ENCODE peak calls at places on chromosomes 16 and 17, in four cellular contexts. C is GM12878, E is K562, W is GM12891. A is an unnamed sample.

GRCh38 chr16:55703003-55704001 is 47.5 kb downstream of the SLC6A2 start:
- DNase-seq in C (no peak), E (peak; percentile 21), W (no peak), A (peak; percentile 45)

GRCh38 chr16:22634913-22635312 is 124.2 kb downstream of the NPIPB5 start:
- DNase-seq in C (no peak), E (no peak), W (no peak), A (no peak)

GRCh38 chr16:15507299-15507958 is 73.0 kb downstream of the BMERB1 start:
- DNase-seq in C (no peak), E (no peak), W (no peak), A (no peak)

GRCh38 chr17:17724307-17724921 is 43.2 kb downstream of the RAI1 start:
- DNase-seq in C (no peak), E (no peak), W (peak; percentile 80), A (no peak)

GRCh38 chr16:74224828-74225227 is 71.8 kb upstream of the PSMD7 start:
- DNase-seq in C (no peak), E (no peak), W (no peak), A (no peak)

GRCh38 chr17:64252831-64253230 is 10.2 kb downstream of the TEX2 start:
- DNase-seq in C (no peak), E (no peak), W (no peak), A (no peak)

GRCh38 chr17:33310296-33310695 is 17.2 kb upstream of the ASIC2 start:
- DNase-seq in C (no peak), E (no peak), W (no peak), A (no peak)

GRCh38 chr17:55402374-55402773 is 19.3 kb downstream of the MMD start:
- DNase-seq in C (no peak), E (peak; percentile 19), W (no peak), A (no peak)

GRCh38 chr17:1087381-1088241 is 90.7 kb downstream of the TIMM22 start:
- DNase-seq in C (no peak), E (peak; percentile 81), W (no peak), A (no peak)

GRCh38 chr17:45841883-45842525 is 2.7 kb upstream of the SPPL2C start:
- DNase-seq in C (no peak), E (no peak), W (no peak), A (no peak)

GRCh38 chr17:65876985-65877384 is 314.9 kb downstream of the CEP112 start:
- DNase-seq in C (no peak), E (no peak), W (no peak), A (no peak)

GRCh38 chr16:50467943-50468748 is 80.0 kb upstream of the NKD1 start:
- DNase-seq in C (no peak), E (peak; percentile 83), W (no peak), A (no peak)

GRCh38 chr17:62919388-62919787 is 46.6 kb upstream of the TANC2 start:
- DNase-seq in C (no peak), E (peak; percentile 58), W (no peak), A (no peak)

GRCh38 chr17:76994237-76994637 is 126.0 kb downstream of the MGAT5B start:
- DNase-seq in C (no peak), E (no peak), W (no peak), A (no peak)

GRCh38 chr16:65936096-65936495 is 430.4 kb upstream of the CDH5 start:
- DNase-seq in C (no peak), E (no peak), W (no peak), A (no peak)

GRCh38 chr16:65122974-65123845 is 1.3 kb upstream of the CDH11 start:
- DNase-seq in C (no peak), E (no peak), W (no peak), A (no peak)

GRCh38 chr16:85840801-85841200 is 41.3 kb downstream of the COX4I1 start:
- DNase-seq in C (no peak), E (no peak), W (no peak), A (no peak)

GRCh38 chr16:17447273-17447672 is 23.5 kb downstream of the XYLT1 start:
- DNase-seq in C (no peak), E (no peak), W (no peak), A (no peak)

GRCh38 chr16:28984619-28985135 is at the start of gene LAT:
- DNase-seq in C (no peak), E (no peak), W (no peak), A (peak; percentile 68)

GRCh38 chr17:3003401-3004149 is 59.8 kb downstream of the OR1D5 start:
- DNase-seq in C (peak; percentile 32), E (no peak), W (peak; percentile 58), A (peak; percentile 73)

GRCh38 chr16:86761117-86761971 is 183.0 kb downstream of the FOXL1 start:
- DNase-seq in C (no peak), E (peak; percentile 79), W (peak; percentile 51), A (no peak)

DNA sequence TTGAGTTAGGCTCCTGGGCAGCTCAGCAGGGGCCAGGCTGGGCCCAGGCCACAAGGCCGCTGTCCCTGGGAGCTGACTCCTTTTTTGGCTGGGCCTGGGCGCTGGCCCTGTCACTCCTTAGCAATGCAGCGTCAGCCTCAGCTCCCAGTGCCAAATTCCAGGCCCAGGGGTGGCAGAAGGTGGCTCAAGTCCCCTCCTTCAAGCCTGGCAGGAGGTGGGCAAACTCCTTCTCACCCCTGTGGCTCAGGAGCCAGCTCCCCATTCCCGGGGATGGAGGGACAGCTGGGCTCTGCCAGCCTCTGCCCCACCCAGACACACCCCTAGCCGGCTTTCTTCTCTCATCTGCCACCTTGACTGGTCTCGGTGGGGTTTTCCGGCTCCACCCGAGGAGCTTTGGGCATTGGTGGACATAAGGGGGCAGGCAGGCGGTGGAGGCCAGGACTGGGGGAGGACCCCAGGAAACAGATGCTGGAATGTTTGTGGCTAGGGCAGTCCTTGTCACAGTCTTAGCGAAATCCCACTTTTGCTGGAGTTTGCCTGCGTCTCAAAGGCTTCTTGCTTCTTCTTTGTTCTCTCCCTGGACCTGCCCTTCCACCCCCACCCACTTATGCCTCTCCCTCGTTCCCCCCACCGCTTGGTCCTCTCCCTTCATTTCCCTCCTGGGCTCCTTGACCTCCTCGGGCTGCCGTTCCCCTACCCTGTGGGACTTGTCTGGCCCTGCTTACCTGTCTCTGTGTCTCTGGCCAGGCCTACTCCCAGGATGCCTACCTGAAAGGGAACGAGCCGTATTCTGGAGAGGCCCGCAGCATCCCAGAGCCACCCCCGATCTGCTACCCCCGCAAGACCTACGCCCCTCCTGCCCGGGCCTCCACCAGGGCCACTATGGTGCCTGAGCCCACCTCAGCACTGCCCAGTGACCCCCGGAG is 37.4 kb downstream of the ARHGAP23 start:
- DNase-seq in C (no peak), E (peak; percentile 26), W (no peak), A (no peak)
- TF ChIP-seq SPI1 in C (no peak), E (no peak), W (no peak), A (no peak)

DNA sequence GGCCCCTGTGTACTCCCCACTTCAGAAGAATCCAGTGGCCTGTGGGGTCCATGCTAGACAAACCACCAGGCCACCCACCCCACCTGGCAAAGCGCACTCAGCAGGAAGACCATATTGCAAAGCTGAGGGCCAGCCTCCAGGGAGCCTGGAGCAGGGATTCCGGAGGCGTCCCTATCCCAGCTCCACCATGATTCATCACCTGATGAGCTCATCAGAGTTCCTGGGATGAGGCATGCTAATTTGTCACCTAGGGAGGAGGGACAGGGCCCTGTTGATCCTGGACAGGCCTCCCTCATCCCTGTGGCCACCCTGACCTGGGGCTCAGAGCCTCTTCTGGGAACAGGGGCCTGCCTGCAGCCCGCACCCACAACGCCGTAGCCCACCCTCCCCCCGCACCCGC is 131.6 kb upstream of the PLCG2 start:
- DNase-seq in C (no peak), E (peak; percentile 59), W (no peak), A (no peak)
- TF ChIP-seq POLR2AphosphoS5 in C (no peak), E (no peak), W (no peak), A (no peak)

GRCh38 chr17:82003411-82004381 is 19.0 kb downstream of the CENPX start:
- DNase-seq in C (no peak), E (no peak), W (no peak), A (no peak)
- TF ChIP-seq SPI1 in C (no peak), E (no peak), W (no peak), A (no peak)

DNA sequence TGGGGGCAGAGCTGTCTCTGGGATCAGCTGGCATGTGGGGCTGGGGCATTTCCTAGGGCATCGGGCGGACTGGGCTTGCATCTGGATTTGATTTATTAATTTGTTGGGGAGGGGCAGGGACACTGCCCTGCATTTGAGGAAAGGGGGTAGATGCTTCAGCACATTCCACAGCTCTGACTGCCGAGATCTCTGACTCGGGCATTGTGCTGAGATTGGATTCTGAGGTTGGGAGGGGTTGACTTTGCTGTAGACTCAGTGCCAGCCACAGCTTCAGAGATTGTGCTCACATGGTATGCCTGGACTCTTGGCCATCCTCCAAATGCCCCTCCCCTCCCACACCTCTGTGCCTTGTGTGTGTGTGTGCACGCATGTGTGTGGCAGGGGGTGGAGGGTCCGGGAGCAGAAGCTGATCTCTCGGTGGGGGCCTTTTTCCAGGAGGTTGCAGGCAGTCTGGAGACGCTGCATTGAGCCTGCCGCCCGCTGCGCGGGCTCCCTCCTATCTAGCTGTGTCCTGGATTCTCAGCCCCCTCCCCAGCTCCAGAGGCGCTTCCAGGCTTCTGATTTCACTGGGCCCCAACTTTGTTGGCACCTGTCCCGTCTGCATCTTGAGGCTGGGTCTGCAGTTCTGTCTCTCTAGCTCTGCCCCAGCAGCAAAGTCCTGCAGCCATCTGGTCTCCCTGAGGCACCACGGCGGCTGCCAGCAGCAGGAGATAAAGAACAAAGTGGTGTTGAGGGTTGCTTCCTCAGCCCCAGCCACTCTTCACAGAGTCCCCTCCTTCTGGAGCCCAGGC is 14.9 kb downstream of the IGFBP4 start:
- DNase-seq in C (no peak), E (no peak), W (no peak), A (no peak)
- TF ChIP-seq POLR2AphosphoS5 in C (no peak), E (no peak), W (no peak), A (no peak)

GRCh38 chr16:75261590-75262078 is 10.2 kb upstream of the BCAR1 start:
- DNase-seq in C (no peak), E (no peak), W (no peak), A (no peak)
- TF ChIP-seq SPI1 in C (no peak), E (no peak), W (no peak), A (no peak)